ENCODE peak calls at places on chromosomes 2 and 18, in four cellular contexts. N is cardiac muscle cell, I is pancreas, R is right atrium auricular region. U is an unnamed sample. For H3K4me1, the result is how much of the 10 kb centered on the place peaks cover.

GRCh38 chr2:191983186-191983585 is 136.3 kb upstream of the CAVIN2 start:
- DNase-seq in N (no peak), R (no peak), I (no peak), U (no peak)

GRCh38 chr2:186542002-186542401 is 47.9 kb upstream of the ITGAV start:
- DNase-seq in I (no peak), R (no peak), N (no peak), U (no peak)

GRCh38 chr2:58515827-58516574 is 274.9 kb upstream of the FANCL start:
- DNase-seq in I (no peak), R (no peak), N (no peak), U (no peak)

GRCh38 chr18:73835656-73836055 is 312.0 kb downstream of the FBXO15 start:
- DNase-seq in N (no peak), R (no peak), I (no peak), U (no peak)

GRCh38 chr18:9984025-9984424 is 70.2 kb downstream of the VAPA start:
- DNase-seq in N (peak), I (no peak), R (no peak), U (no peak)

GRCh38 chr2:102114851-102115497 is 27.6 kb upstream of the IL1R1 start:
- DNase-seq in N (peak), I (no peak), R (no peak), U (no peak)

GRCh38 chr2:101983486-101983885 is 8.3 kb upstream of the IL1R2 start:
- DNase-seq in I (no peak), N (peak), R (no peak), U (no peak)

GRCh38 chr18:79513381-79514081 is 117.8 kb downstream of the NFATC1 start:
- DNase-seq in R (peak), N (no peak), I (no peak), U (no peak)

GRCh38 chr2:8676915-8677645 is 4.8 kb upstream of the ID2 start:
- DNase-seq in R (no peak), I (no peak), N (no peak), U (no peak)

GRCh38 chr2:235050992-235051351 is 99.2 kb downstream of the SH3BP4 start:
- DNase-seq in N (peak), I (peak), R (peak), U (no peak)

GRCh38 chr18:79614211-79615028 is 65.2 kb upstream of the CTDP1 start:
- DNase-seq in N (no peak), R (no peak), I (no peak), U (no peak)

GRCh38 chr2:179939282-179939681 is 67.8 kb downstream of the CWC22 start:
- DNase-seq in R (no peak), N (no peak), I (no peak), U (no peak)

GRCh38 chr2:6966541-6966940 is 49.3 kb downstream of the RNF144A start:
- DNase-seq in N (no peak), I (no peak), R (peak), U (no peak)

GRCh38 chr2:240021488-240022104 is 3.5 kb downstream of the NDUFA10 start:
- DNase-seq in I (peak), R (no peak), N (peak), U (peak)

GRCh38 chr2:11365096-11365856 is 20.8 kb upstream of the ROCK2 start:
- DNase-seq in I (no peak), R (no peak), N (no peak), U (no peak)

GRCh38 chr18:79556829-79557585 is 122.6 kb upstream of the CTDP1 start:
- DNase-seq in R (no peak), N (no peak), I (no peak), U (no peak)

GRCh38 chr2:7604456-7604855 is 687.2 kb downstream of the RNF144A start:
- DNase-seq in N (no peak), I (no peak), R (no peak), U (no peak)

GRCh38 chr2:236117861-236118269 is 50.3 kb downstream of the GBX2 start:
- DNase-seq in R (no peak), N (no peak), I (no peak), U (no peak)

GRCh38 chr2:133303150-133303549 is 265.1 kb downstream of the NCKAP5 start:
- DNase-seq in R (no peak), I (no peak), N (no peak), U (no peak)

GRCh38 chr18:33839452-33840225 is 261.6 kb downstream of the ASXL3 start:
- DNase-seq in R (no peak), N (peak), I (no peak), U (peak)

GRCh38 chr2:144274131-144274530 is 245.8 kb downstream of the ZEB2 start:
- DNase-seq in N (peak), I (no peak), R (no peak), U (no peak)

GRCh38 chr2:182952741-182953450 is 85.4 kb downstream of the NCKAP1 start:
- DNase-seq in R (no peak), N (peak), I (no peak), U (no peak)

GRCh38 chr2:45439788-45440773 is 171.0 kb downstream of the SRBD1 start:
- DNase-seq in N (peak), R (no peak), I (no peak), U (peak)

GRCh38 chr18:57077005-57077735 is 69.7 kb upstream of the BOD1L2 start:
- DNase-seq in N (no peak), I (no peak), R (no peak), U (no peak)

GRCh38 chr18:21740724-21741510 is at the start of gene MIB1:
- DNase-seq in I (peak), R (no peak), N (no peak), U (no peak)

GRCh38 chr18:21741511-21742322 is 1.1 kb downstream of the MIB1 start:
- DNase-seq in R (no peak), I (peak), N (no peak), U (peak)

GRCh38 chr18:21740474-21740723 is 193 bp upstream of the MIB1 start:
- DNase-seq in R (peak), I (peak), N (peak), U (peak)

GRCh38 chr18:21743166-21743831 is 2.7 kb downstream of the MIB1 start:
- DNase-seq in I (no peak), N (no peak), R (no peak), U (peak)

DNA sequence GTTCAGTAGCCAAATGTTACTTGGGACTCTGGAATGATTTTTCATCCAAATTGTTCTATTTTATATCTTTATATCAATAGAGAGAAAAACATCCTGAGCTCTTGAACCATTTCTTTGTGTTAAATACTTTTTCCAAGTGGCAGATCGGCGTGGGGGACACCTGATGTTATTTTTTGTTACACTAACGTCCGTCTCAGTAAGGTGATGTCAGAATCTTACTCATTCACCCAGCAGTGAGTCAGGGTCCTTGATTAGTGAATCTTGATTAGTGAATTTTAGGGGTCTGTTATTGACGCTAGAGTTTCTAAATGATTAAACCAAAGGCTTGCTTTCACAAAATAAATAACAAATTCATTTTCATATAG is 1.7 kb downstream of the MIB1 start:
- DNase-seq in N (no peak), I (no peak), R (no peak), U (no peak)
- H3K4me1 ChIP-seq in N (under half), I (under half), R (under half), U (under half)

GRCh38 chr2:136116111-136116812 is 1.7 kb downstream of the CXCR4 start:
- DNase-seq in N (peak), R (no peak), I (no peak), U (peak)

GRCh38 chr2:136117909-136118818 is at the start of gene CXCR4:
- DNase-seq in N (peak), R (peak), I (peak), U (peak)

GRCh38 chr2:136118819-136119716 is 1.1 kb upstream of the CXCR4 start:
- DNase-seq in R (no peak), I (no peak), N (no peak), U (peak)

GRCh38 chr2:136116813-136117390 is 1.0 kb downstream of the CXCR4 start:
- DNase-seq in N (no peak), I (no peak), R (no peak), U (peak)

DNA sequence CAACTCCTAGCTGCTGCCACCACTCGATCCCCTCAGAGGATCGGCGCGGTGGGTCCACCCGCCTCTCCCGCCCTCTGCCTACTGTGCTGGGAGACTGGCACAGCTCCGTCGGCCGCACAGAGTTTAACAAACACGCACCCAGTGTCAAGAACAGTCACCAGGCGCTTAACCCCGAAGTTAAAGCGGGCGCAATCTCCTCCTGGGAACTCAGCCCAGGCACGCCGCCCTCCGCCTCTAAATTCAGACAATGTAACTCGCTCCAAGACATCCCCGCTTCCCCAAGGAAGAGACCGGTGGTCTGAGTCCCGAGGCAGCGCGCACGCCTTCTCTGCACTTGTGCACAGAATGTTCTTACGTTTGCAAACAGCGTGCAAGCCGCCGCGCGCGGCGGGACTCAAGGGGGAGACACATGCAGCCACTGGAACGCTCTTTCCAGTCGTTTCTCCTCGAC is 533 bp downstream of the CXCR4 start:
- DNase-seq in N (peak), I (no peak), R (no peak), U (peak)
- TF ChIP-seq CTCF in N (peak), I (no peak), R (no peak), U (no peak)

GRCh38 chr2:3023531-3023930 is 354.1 kb downstream of the EIPR1 start:
- DNase-seq in R (no peak), I (no peak), N (no peak), U (no peak)
- H3K27ac ChIP-seq in R (no peak), I (no peak), N (no peak), U (no peak)

GRCh38 chr2:238140721-238141540 is 2.5 kb downstream of the KLHL30 start:
- DNase-seq in R (no peak), N (no peak), I (no peak), U (no peak)
- H3K4me1 ChIP-seq in R (half or more), N (under half), I (under half), U (under half)

DNA sequence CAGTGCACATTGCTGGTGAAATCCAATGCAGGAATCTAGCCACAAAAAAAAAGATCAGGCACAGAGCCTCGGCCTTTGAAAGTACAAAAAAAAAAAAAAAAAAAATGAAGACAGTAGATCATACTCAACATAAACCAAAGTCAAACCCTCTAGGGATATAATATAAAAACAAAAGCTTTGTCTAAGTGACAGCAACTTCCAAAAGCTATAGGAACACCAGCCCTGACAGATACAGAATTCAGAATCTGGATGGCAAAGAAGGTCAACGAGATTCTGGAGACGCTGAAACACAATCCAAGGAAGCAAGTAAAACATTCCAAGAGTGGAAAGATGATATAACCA is 54.0 kb upstream of the SCN1A start:
- DNase-seq in N (no peak), R (no peak), I (no peak), U (no peak)
- TF ChIP-seq CTCF in N (no peak), R (no peak), I (no peak), U (no peak)

DNA sequence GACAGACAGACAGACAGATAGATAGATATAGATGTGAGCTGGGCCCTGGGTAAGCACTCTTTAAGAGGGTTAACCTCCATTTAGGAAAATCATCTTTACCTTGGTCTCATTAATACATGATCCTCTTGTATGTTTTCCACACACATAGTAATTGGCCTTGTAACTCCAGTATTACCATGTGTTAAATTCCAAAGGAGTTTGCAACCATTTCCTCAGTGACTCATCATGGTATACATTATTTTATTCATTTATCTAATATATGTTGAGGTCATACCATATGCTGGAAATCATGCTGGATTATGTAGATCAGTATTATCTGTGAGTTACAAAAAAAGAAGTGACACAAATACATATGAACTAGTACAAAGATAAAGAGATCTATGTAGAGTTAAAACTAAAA is 504.3 kb downstream of the DCC start:
- DNase-seq in N (no peak), I (no peak), R (no peak), U (no peak)
- H3K27ac ChIP-seq in N (no peak), I (no peak), R (no peak), U (no peak)

GRCh38 chr2:85744771-85745601 is 8.8 kb upstream of the ATOH8 start:
- DNase-seq in I (no peak), N (peak), R (peak), U (no peak)
- H3K4me1 ChIP-seq in I (under half), N (under half), R (half or more), U (under half)

GRCh38 chr2:16326736-16327300 is 338.8 kb downstream of the CYRIA start:
- DNase-seq in R (no peak), I (no peak), N (no peak), U (no peak)

GRCh38 chr2:16328521-16329190 is 337.0 kb downstream of the CYRIA start:
- DNase-seq in I (no peak), N (no peak), R (no peak), U (no peak)

GRCh38 chr2:16325613-16326510 is 339.8 kb downstream of the CYRIA start:
- DNase-seq in R (no peak), N (no peak), I (no peak), U (no peak)

GRCh38 chr2:16329421-16329820 is 336.2 kb downstream of the CYRIA start:
- DNase-seq in R (no peak), I (no peak), N (no peak), U (no peak)

DNA sequence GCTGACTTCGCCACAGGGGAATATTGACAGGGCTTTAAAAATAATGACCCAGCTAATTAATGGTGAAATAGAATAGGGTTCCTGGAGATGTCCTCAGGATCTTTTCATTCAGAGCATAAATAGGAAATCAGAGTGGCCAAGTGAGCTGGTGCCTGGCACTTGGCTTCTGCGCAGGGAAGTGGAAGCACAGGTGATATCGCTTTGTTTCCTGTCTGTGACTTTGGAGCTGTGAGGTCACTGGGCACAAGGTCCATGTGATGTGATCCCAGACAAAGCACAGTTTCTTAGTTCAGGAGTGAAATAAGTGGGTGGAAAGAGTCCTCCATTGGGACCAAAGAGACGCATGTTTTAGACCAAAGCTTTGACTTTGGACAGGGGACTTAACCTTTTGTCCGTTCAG is 338.3 kb downstream of the CYRIA start:
- DNase-seq in R (no peak), I (no peak), N (no peak), U (no peak)
- TF ChIP-seq CTCF in R (no peak), I (no peak), N (no peak), U (no peak)

U was measured in MM.1S.